ENCODE peak calls at places on chromosome 4, in six cellular contexts. T, X, Z, P, V and O are unnamed samples.

GRCh38 chr4:185580699-185581098 is 45.4 kb upstream of the PDLIM3 start:
- DNase-seq in T (no peak), X (no peak), Z (no peak), P (no peak), V (no peak), O (peak)

GRCh38 chr4:8672486-8672885 is 79.9 kb downstream of the CPZ start:
- DNase-seq in T (no peak), X (no peak), Z (no peak), P (no peak), V (no peak), O (no peak)

GRCh38 chr4:150940123-150940522 is 75.0 kb downstream of the LRBA start:
- DNase-seq in T (no peak), X (no peak), Z (no peak), P (no peak), V (no peak), O (no peak)

GRCh38 chr4:122766353-122766705 is 33.8 kb downstream of the BBS12 start:
- DNase-seq in T (no peak), X (no peak), Z (no peak), P (no peak), V (no peak), O (no peak)

GRCh38 chr4:155952546-155952945 is 1.1 kb downstream of the CTSO start:
- DNase-seq in T (no peak), X (no peak), Z (no peak), P (no peak), V (no peak), O (peak)

GRCh38 chr4:149164282-149164681 is 651.4 kb downstream of the IQCM start:
- DNase-seq in T (no peak), X (peak), Z (peak), P (no peak), V (no peak), O (no peak)

GRCh38 chr4:67776746-67777145 is 22.6 kb upstream of the GNRHR start:
- DNase-seq in T (no peak), X (no peak), Z (peak), P (no peak), V (no peak), O (no peak)

GRCh38 chr4:143585548-143585947 is 72.0 kb downstream of the SMARCA5 start:
- DNase-seq in T (no peak), X (no peak), Z (no peak), P (no peak), V (no peak), O (peak)

GRCh38 chr4:38967260-38968095 is 64.7 kb downstream of the TMEM156 start:
- DNase-seq in T (no peak), X (peak), Z (no peak), P (no peak), V (no peak), O (peak)

GRCh38 chr4:3045500-3045850 is 28.9 kb downstream of the HTT-AS start:
- DNase-seq in T (no peak), X (no peak), Z (no peak), P (peak), V (no peak), O (peak)